ENCODE peak calls at places on chromosomes 3 and 15, in nine cellular contexts. One of them, this sample, is unnamed.

GRCh38 chr3:169812844-169813677 is at the start of the genes LRRC34 and LRRIQ4:
- DNase-seq in suprapubic skin: peak
- DNase-seq in dorsolateral prefrontal cortex: peak
- DNase-seq in body of pancreas: peak
- DNase-seq in transverse colon: peak
- DNase-seq in uterus: peak
- DNase-seq in hepatocyte: peak
- DNase-seq in fibroblast of pulmonary artery: peak
- DNase-seq in endodermal cell: peak
- DNase-seq in this sample: peak

GRCh38 chr3:149273096-149273751 is 51.6 kb upstream of the CP start:
- DNase-seq in suprapubic skin: no peak
- DNase-seq in dorsolateral prefrontal cortex: no peak
- DNase-seq in body of pancreas: peak
- DNase-seq in transverse colon: peak
- DNase-seq in uterus: peak
- DNase-seq in hepatocyte: peak
- DNase-seq in fibroblast of pulmonary artery: peak
- DNase-seq in endodermal cell: peak
- DNase-seq in this sample: peak

GRCh38 chr15:29139540-29140459 is 129.8 kb downstream of the NSMCE3 start:
- DNase-seq in suprapubic skin: no peak
- DNase-seq in dorsolateral prefrontal cortex: peak
- DNase-seq in body of pancreas: peak
- DNase-seq in transverse colon: peak
- DNase-seq in uterus: no peak
- DNase-seq in hepatocyte: peak
- DNase-seq in fibroblast of pulmonary artery: peak
- DNase-seq in endodermal cell: peak
- DNase-seq in this sample: peak

GRCh38 chr15:40768492-40769309 is 1.1 kb upstream of the C15orf62 start:
- DNase-seq in suprapubic skin: no peak
- DNase-seq in dorsolateral prefrontal cortex: no peak
- DNase-seq in body of pancreas: no peak
- DNase-seq in transverse colon: peak
- DNase-seq in uterus: no peak
- DNase-seq in hepatocyte: no peak
- DNase-seq in fibroblast of pulmonary artery: no peak
- DNase-seq in endodermal cell: no peak
- DNase-seq in this sample: peak

GRCh38 chr3:38610934-38611333 is 38.6 kb downstream of the SCN5A start:
- DNase-seq in suprapubic skin: no peak
- DNase-seq in dorsolateral prefrontal cortex: peak
- DNase-seq in body of pancreas: no peak
- DNase-seq in transverse colon: no peak
- DNase-seq in uterus: no peak
- DNase-seq in hepatocyte: no peak
- DNase-seq in fibroblast of pulmonary artery: no peak
- DNase-seq in endodermal cell: no peak
- DNase-seq in this sample: no peak

GRCh38 chr3:129001101-129001816 is at the start of gene EFCC1:
- DNase-seq in suprapubic skin: peak
- DNase-seq in dorsolateral prefrontal cortex: no peak
- DNase-seq in body of pancreas: peak
- DNase-seq in transverse colon: peak
- DNase-seq in uterus: peak
- DNase-seq in hepatocyte: peak
- DNase-seq in fibroblast of pulmonary artery: peak
- DNase-seq in endodermal cell: peak
- DNase-seq in this sample: no peak

GRCh38 chr3:71310595-71311319 is 272.8 kb downstream of the FOXP1 start:
- DNase-seq in suprapubic skin: no peak
- DNase-seq in dorsolateral prefrontal cortex: no peak
- DNase-seq in body of pancreas: peak
- DNase-seq in transverse colon: peak
- DNase-seq in uterus: no peak
- DNase-seq in hepatocyte: no peak
- DNase-seq in fibroblast of pulmonary artery: peak
- DNase-seq in endodermal cell: peak
- DNase-seq in this sample: no peak

GRCh38 chr3:64163755-64164148 is 61.5 kb downstream of the PRICKLE2 start:
- DNase-seq in suprapubic skin: no peak
- DNase-seq in dorsolateral prefrontal cortex: no peak
- DNase-seq in body of pancreas: no peak
- DNase-seq in transverse colon: no peak
- DNase-seq in uterus: no peak
- DNase-seq in hepatocyte: peak
- DNase-seq in fibroblast of pulmonary artery: peak
- DNase-seq in endodermal cell: no peak
- DNase-seq in this sample: peak

GRCh38 chr3:140395134-140396075 is 282.5 kb upstream of the TRIM42 start:
- DNase-seq in suprapubic skin: no peak
- DNase-seq in dorsolateral prefrontal cortex: no peak
- DNase-seq in body of pancreas: no peak
- DNase-seq in transverse colon: no peak
- DNase-seq in uterus: no peak
- DNase-seq in hepatocyte: no peak
- DNase-seq in fibroblast of pulmonary artery: no peak
- DNase-seq in endodermal cell: no peak
- DNase-seq in this sample: no peak

GRCh38 chr3:171695476-171695875 is 114.8 kb downstream of the PLD1 start:
- DNase-seq in suprapubic skin: no peak
- DNase-seq in dorsolateral prefrontal cortex: no peak
- DNase-seq in body of pancreas: no peak
- DNase-seq in transverse colon: no peak
- DNase-seq in uterus: no peak
- DNase-seq in hepatocyte: no peak
- DNase-seq in fibroblast of pulmonary artery: peak
- DNase-seq in endodermal cell: no peak
- DNase-seq in this sample: no peak

GRCh38 chr3:81530180-81530939 is 231.1 kb downstream of the GBE1 start:
- DNase-seq in suprapubic skin: no peak
- DNase-seq in dorsolateral prefrontal cortex: no peak
- DNase-seq in body of pancreas: no peak
- DNase-seq in transverse colon: no peak
- DNase-seq in uterus: no peak
- DNase-seq in hepatocyte: no peak
- DNase-seq in fibroblast of pulmonary artery: no peak
- DNase-seq in endodermal cell: no peak
- DNase-seq in this sample: no peak

GRCh38 chr15:98735304-98735703 is 87.0 kb downstream of the IGF1R start:
- DNase-seq in suprapubic skin: no peak
- DNase-seq in dorsolateral prefrontal cortex: no peak
- DNase-seq in body of pancreas: no peak
- DNase-seq in transverse colon: no peak
- DNase-seq in uterus: no peak
- DNase-seq in hepatocyte: no peak
- DNase-seq in fibroblast of pulmonary artery: no peak
- DNase-seq in endodermal cell: no peak
- DNase-seq in this sample: no peak

GRCh38 chr15:98737721-98738120 is 89.4 kb downstream of the IGF1R start:
- DNase-seq in suprapubic skin: no peak
- DNase-seq in dorsolateral prefrontal cortex: no peak
- DNase-seq in body of pancreas: no peak
- DNase-seq in transverse colon: no peak
- DNase-seq in uterus: no peak
- DNase-seq in hepatocyte: no peak
- DNase-seq in fibroblast of pulmonary artery: no peak
- DNase-seq in endodermal cell: peak
- DNase-seq in this sample: no peak

GRCh38 chr15:98738689-98739411 is 90.5 kb downstream of the IGF1R start:
- DNase-seq in suprapubic skin: no peak
- DNase-seq in dorsolateral prefrontal cortex: no peak
- DNase-seq in body of pancreas: no peak
- DNase-seq in transverse colon: no peak
- DNase-seq in uterus: no peak
- DNase-seq in hepatocyte: no peak
- DNase-seq in fibroblast of pulmonary artery: no peak
- DNase-seq in endodermal cell: peak
- DNase-seq in this sample: no peak

GRCh38 chr15:98735895-98736617 is 87.7 kb downstream of the IGF1R start:
- DNase-seq in suprapubic skin: no peak
- DNase-seq in dorsolateral prefrontal cortex: no peak
- DNase-seq in body of pancreas: no peak
- DNase-seq in transverse colon: no peak
- DNase-seq in uterus: no peak
- DNase-seq in hepatocyte: no peak
- DNase-seq in fibroblast of pulmonary artery: no peak
- DNase-seq in endodermal cell: peak
- DNase-seq in this sample: no peak

DNA sequence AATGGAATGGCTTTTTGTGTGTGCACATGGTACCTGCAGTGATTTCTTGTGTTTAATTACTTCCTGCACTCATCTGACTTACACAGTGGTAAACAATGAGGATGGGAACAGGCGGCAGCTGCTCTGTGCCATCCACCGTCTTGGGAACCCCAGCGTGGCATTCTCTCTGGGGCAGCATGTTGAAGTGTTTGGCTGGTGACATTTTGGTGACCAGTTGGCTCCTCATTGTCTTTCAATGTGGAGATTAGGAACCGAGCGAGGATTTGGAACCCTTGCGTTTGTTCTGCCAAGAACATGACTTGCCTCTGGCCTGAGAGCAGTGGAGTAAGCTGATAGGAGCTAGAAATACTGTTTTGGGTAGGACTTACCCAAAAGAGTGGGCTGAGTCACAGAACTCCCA is 88.8 kb downstream of the IGF1R start:
- DNase-seq in suprapubic skin: no peak
- DNase-seq in dorsolateral prefrontal cortex: no peak
- DNase-seq in body of pancreas: no peak
- DNase-seq in transverse colon: no peak
- DNase-seq in uterus: no peak
- DNase-seq in hepatocyte: no peak
- DNase-seq in fibroblast of pulmonary artery: no peak
- DNase-seq in endodermal cell: peak
- DNase-seq in this sample: no peak
- H3K4me3 ChIP-seq in suprapubic skin: no peak
- H3K4me3 ChIP-seq in dorsolateral prefrontal cortex: no peak
- H3K4me3 ChIP-seq in body of pancreas: no peak
- H3K4me3 ChIP-seq in transverse colon: no peak
- H3K4me3 ChIP-seq in uterus: no peak
- H3K4me3 ChIP-seq in hepatocyte: no peak
- H3K4me3 ChIP-seq in fibroblast of pulmonary artery: no peak
- H3K4me3 ChIP-seq in endodermal cell: no peak
- H3K4me3 ChIP-seq in this sample: no peak

DNA sequence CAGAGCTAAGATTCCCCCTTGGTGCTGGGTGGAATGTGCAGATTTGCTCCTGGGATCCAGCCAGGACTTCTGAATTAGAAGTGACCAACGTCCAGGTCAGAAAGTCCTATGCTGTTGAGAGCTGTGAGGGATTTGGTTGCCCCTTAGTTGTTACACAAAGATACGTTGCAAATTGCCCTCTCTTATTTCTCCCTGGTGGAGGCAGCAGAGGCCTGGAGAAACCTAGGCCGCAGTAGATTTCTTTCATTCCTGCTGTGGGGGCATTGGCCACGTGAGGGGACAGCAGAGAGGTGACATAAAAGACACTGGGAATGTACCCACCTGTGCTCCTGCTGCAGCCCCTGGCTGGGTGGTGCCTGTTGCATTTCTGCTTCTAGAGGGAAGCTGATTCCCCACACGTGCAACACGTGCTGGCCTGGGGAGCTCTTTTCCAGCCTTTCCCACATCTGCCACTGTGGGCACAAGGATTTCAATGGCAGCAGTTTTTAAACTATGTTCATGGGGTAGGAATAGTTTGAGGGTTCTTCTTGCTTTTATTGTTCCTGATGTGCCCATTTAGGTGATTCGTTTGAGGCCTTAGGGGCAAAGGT is 65.7 kb downstream of the SYNM start:
- DNase-seq in suprapubic skin: no peak
- DNase-seq in dorsolateral prefrontal cortex: no peak
- DNase-seq in body of pancreas: no peak
- DNase-seq in transverse colon: no peak
- DNase-seq in uterus: no peak
- DNase-seq in hepatocyte: no peak
- DNase-seq in fibroblast of pulmonary artery: no peak
- DNase-seq in endodermal cell: no peak
- DNase-seq in this sample: no peak
- TF ChIP-seq CTCF in suprapubic skin: no peak
- TF ChIP-seq CTCF in dorsolateral prefrontal cortex: no peak
- TF ChIP-seq CTCF in body of pancreas: no peak
- TF ChIP-seq CTCF in transverse colon: peak
- TF ChIP-seq CTCF in uterus: peak
- TF ChIP-seq CTCF in hepatocyte: no peak
- TF ChIP-seq CTCF in fibroblast of pulmonary artery: no peak
- TF ChIP-seq CTCF in endodermal cell: peak
- TF ChIP-seq CTCF in this sample: no peak

GRCh38 chr15:59303641-59304433 is 68.8 kb downstream of the MYO1E start:
- DNase-seq in suprapubic skin: no peak
- DNase-seq in dorsolateral prefrontal cortex: no peak
- DNase-seq in body of pancreas: no peak
- DNase-seq in transverse colon: no peak
- DNase-seq in uterus: peak
- DNase-seq in hepatocyte: no peak
- DNase-seq in fibroblast of pulmonary artery: peak
- DNase-seq in endodermal cell: peak
- DNase-seq in this sample: peak
- H3K4me3 ChIP-seq in suprapubic skin: no peak
- H3K4me3 ChIP-seq in dorsolateral prefrontal cortex: no peak
- H3K4me3 ChIP-seq in body of pancreas: no peak
- H3K4me3 ChIP-seq in transverse colon: no peak
- H3K4me3 ChIP-seq in uterus: no peak
- H3K4me3 ChIP-seq in hepatocyte: no peak
- H3K4me3 ChIP-seq in fibroblast of pulmonary artery: no peak
- H3K4me3 ChIP-seq in endodermal cell: no peak
- H3K4me3 ChIP-seq in this sample: peak

GRCh38 chr15:70853855-70854668 is at the start of gene LARP6:
- DNase-seq in suprapubic skin: no peak
- DNase-seq in dorsolateral prefrontal cortex: peak
- DNase-seq in body of pancreas: peak
- DNase-seq in transverse colon: peak
- DNase-seq in uterus: peak
- DNase-seq in hepatocyte: peak
- DNase-seq in fibroblast of pulmonary artery: peak
- DNase-seq in endodermal cell: peak
- DNase-seq in this sample: peak
- TF ChIP-seq CTCF in suprapubic skin: no peak
- TF ChIP-seq CTCF in dorsolateral prefrontal cortex: no peak
- TF ChIP-seq CTCF in body of pancreas: no peak
- TF ChIP-seq CTCF in transverse colon: no peak
- TF ChIP-seq CTCF in uterus: peak
- TF ChIP-seq CTCF in hepatocyte: no peak
- TF ChIP-seq CTCF in fibroblast of pulmonary artery: no peak
- TF ChIP-seq CTCF in endodermal cell: no peak
- TF ChIP-seq CTCF in this sample: no peak

GRCh38 chr3:48595526-48596121 is 495 bp upstream of the COL7A1 start:
- DNase-seq in suprapubic skin: no peak
- DNase-seq in dorsolateral prefrontal cortex: peak
- DNase-seq in body of pancreas: peak
- DNase-seq in transverse colon: peak
- DNase-seq in uterus: peak
- DNase-seq in hepatocyte: peak
- DNase-seq in fibroblast of pulmonary artery: peak
- DNase-seq in endodermal cell: peak
- DNase-seq in this sample: no peak
- H3K4me3 ChIP-seq in suprapubic skin: peak
- H3K4me3 ChIP-seq in dorsolateral prefrontal cortex: peak
- H3K4me3 ChIP-seq in body of pancreas: no peak
- H3K4me3 ChIP-seq in transverse colon: no peak
- H3K4me3 ChIP-seq in uterus: peak
- H3K4me3 ChIP-seq in hepatocyte: no peak
- H3K4me3 ChIP-seq in fibroblast of pulmonary artery: no peak
- H3K4me3 ChIP-seq in endodermal cell: no peak
- H3K4me3 ChIP-seq in this sample: no peak

GRCh38 chr3:52231502-52232278 is 6.2 kb upstream of the TLR9 start:
- DNase-seq in suprapubic skin: no peak
- DNase-seq in dorsolateral prefrontal cortex: peak
- DNase-seq in body of pancreas: peak
- DNase-seq in transverse colon: peak
- DNase-seq in uterus: peak
- DNase-seq in hepatocyte: peak
- DNase-seq in fibroblast of pulmonary artery: peak
- DNase-seq in endodermal cell: peak
- DNase-seq in this sample: peak
- TF ChIP-seq CTCF in suprapubic skin: peak
- TF ChIP-seq CTCF in dorsolateral prefrontal cortex: peak
- TF ChIP-seq CTCF in body of pancreas: peak
- TF ChIP-seq CTCF in transverse colon: peak
- TF ChIP-seq CTCF in uterus: peak
- TF ChIP-seq CTCF in hepatocyte: peak
- TF ChIP-seq CTCF in fibroblast of pulmonary artery: peak
- TF ChIP-seq CTCF in endodermal cell: peak
- TF ChIP-seq CTCF in this sample: peak

This sample was measured in GM12865.